ENCODE peak calls at places on chromosomes 12 and 14, in six cellular contexts. One of them, this sample, is unnamed.
A peak's percentile ranks its signal among the peaks of the same experiment; 100 is the strongest.

GRCh38 chr12:79557690-79558315 is 133.0 kb downstream of the PAWR start:
- DNase-seq in activated CD4-positive, CD25-positive, alpha-beta regulatory T cell: no peak
- DNase-seq in NCI-H1436: no peak
- DNase-seq in nucleus accumbens: no peak
- DNase-seq in activated CD4-positive, alpha-beta T cell treated with anti-CD3 and anti-CD28 coated beads, Interleukin-2, amount 10 ng/mL, durations not matched to agents 7 days and 5 days: no peak
- DNase-seq in neural crest cell: no peak
- DNase-seq in this sample: peak; percentile 12

GRCh38 chr12:12115531-12115930 is 44.8 kb downstream of the BCL2L14 start:
- DNase-seq in nucleus accumbens: no peak
- DNase-seq in activated CD4-positive, CD25-positive, alpha-beta regulatory T cell: no peak
- DNase-seq in NCI-H1436: no peak
- DNase-seq in neural crest cell: no peak
- DNase-seq in activated CD4-positive, alpha-beta T cell treated with anti-CD3 and anti-CD28 coated beads, Interleukin-2, amount 10 ng/mL, durations not matched to agents 7 days and 5 days: no peak
- DNase-seq in this sample: no peak

GRCh38 chr12:113735146-113735545 is 231.0 kb downstream of the RBM19 start:
- DNase-seq in activated CD4-positive, alpha-beta T cell treated with anti-CD3 and anti-CD28 coated beads, Interleukin-2, amount 10 ng/mL, durations not matched to agents 7 days and 5 days: no peak
- DNase-seq in nucleus accumbens: no peak
- DNase-seq in NCI-H1436: no peak
- DNase-seq in neural crest cell: no peak
- DNase-seq in activated CD4-positive, CD25-positive, alpha-beta regulatory T cell: no peak
- DNase-seq in this sample: peak; percentile 20

GRCh38 chr12:13097526-13097925 is 5.9 kb downstream of the GSG1 start:
- DNase-seq in NCI-H1436: no peak
- DNase-seq in nucleus accumbens: no peak
- DNase-seq in activated CD4-positive, alpha-beta T cell treated with anti-CD3 and anti-CD28 coated beads, Interleukin-2, amount 10 ng/mL, durations not matched to agents 7 days and 5 days: no peak
- DNase-seq in neural crest cell: no peak
- DNase-seq in activated CD4-positive, CD25-positive, alpha-beta regulatory T cell: no peak
- DNase-seq in this sample: no peak

GRCh38 chr12:56719056-56719455 is 6.0 kb downstream of the NACA start:
- DNase-seq in nucleus accumbens: no peak
- DNase-seq in activated CD4-positive, CD25-positive, alpha-beta regulatory T cell: no peak
- DNase-seq in neural crest cell: no peak
- DNase-seq in activated CD4-positive, alpha-beta T cell treated with anti-CD3 and anti-CD28 coated beads, Interleukin-2, amount 10 ng/mL, durations not matched to agents 7 days and 5 days: no peak
- DNase-seq in NCI-H1436: no peak
- DNase-seq in this sample: no peak

GRCh38 chr14:55731881-55732498 is 152.0 kb downstream of the KTN1 start:
- DNase-seq in activated CD4-positive, CD25-positive, alpha-beta regulatory T cell: peak; percentile 1
- DNase-seq in neural crest cell: peak; percentile 62
- DNase-seq in nucleus accumbens: no peak
- DNase-seq in activated CD4-positive, alpha-beta T cell treated with anti-CD3 and anti-CD28 coated beads, Interleukin-2, amount 10 ng/mL, durations not matched to agents 7 days and 5 days: peak; percentile 61
- DNase-seq in NCI-H1436: peak; percentile 14
- DNase-seq in this sample: peak; percentile 17

GRCh38 chr14:80136358-80136757 is 74.9 kb downstream of the DIO2 start:
- DNase-seq in activated CD4-positive, CD25-positive, alpha-beta regulatory T cell: no peak
- DNase-seq in activated CD4-positive, alpha-beta T cell treated with anti-CD3 and anti-CD28 coated beads, Interleukin-2, amount 10 ng/mL, durations not matched to agents 7 days and 5 days: no peak
- DNase-seq in neural crest cell: no peak
- DNase-seq in nucleus accumbens: no peak
- DNase-seq in NCI-H1436: peak; percentile 9
- DNase-seq in this sample: no peak

GRCh38 chr14:22502007-22502406 is 87.0 kb downstream of the DAD1 start:
- DNase-seq in nucleus accumbens: no peak
- DNase-seq in NCI-H1436: no peak
- DNase-seq in activated CD4-positive, alpha-beta T cell treated with anti-CD3 and anti-CD28 coated beads, Interleukin-2, amount 10 ng/mL, durations not matched to agents 7 days and 5 days: no peak
- DNase-seq in neural crest cell: no peak
- DNase-seq in activated CD4-positive, CD25-positive, alpha-beta regulatory T cell: no peak
- DNase-seq in this sample: no peak

GRCh38 chr12:31796270-31796951 is 67.6 kb upstream of the AMN1 start:
- DNase-seq in neural crest cell: no peak
- DNase-seq in activated CD4-positive, CD25-positive, alpha-beta regulatory T cell: no peak
- DNase-seq in activated CD4-positive, alpha-beta T cell treated with anti-CD3 and anti-CD28 coated beads, Interleukin-2, amount 10 ng/mL, durations not matched to agents 7 days and 5 days: no peak
- DNase-seq in nucleus accumbens: no peak
- DNase-seq in NCI-H1436: no peak
- DNase-seq in this sample: no peak

GRCh38 chr12:20507061-20507460 is 138.7 kb downstream of the PDE3A start:
- DNase-seq in neural crest cell: no peak
- DNase-seq in nucleus accumbens: no peak
- DNase-seq in activated CD4-positive, CD25-positive, alpha-beta regulatory T cell: no peak
- DNase-seq in activated CD4-positive, alpha-beta T cell treated with anti-CD3 and anti-CD28 coated beads, Interleukin-2, amount 10 ng/mL, durations not matched to agents 7 days and 5 days: no peak
- DNase-seq in NCI-H1436: no peak
- DNase-seq in this sample: no peak

GRCh38 chr14:94638330-94638729 is 26.1 kb downstream of the SERPINA3 start:
- DNase-seq in activated CD4-positive, alpha-beta T cell treated with anti-CD3 and anti-CD28 coated beads, Interleukin-2, amount 10 ng/mL, durations not matched to agents 7 days and 5 days: no peak
- DNase-seq in neural crest cell: no peak
- DNase-seq in activated CD4-positive, CD25-positive, alpha-beta regulatory T cell: no peak
- DNase-seq in nucleus accumbens: no peak
- DNase-seq in NCI-H1436: no peak
- DNase-seq in this sample: no peak

GRCh38 chr14:85391455-85391854 is 138.5 kb upstream of the FLRT2 start:
- DNase-seq in nucleus accumbens: no peak
- DNase-seq in activated CD4-positive, CD25-positive, alpha-beta regulatory T cell: no peak
- DNase-seq in NCI-H1436: no peak
- DNase-seq in activated CD4-positive, alpha-beta T cell treated with anti-CD3 and anti-CD28 coated beads, Interleukin-2, amount 10 ng/mL, durations not matched to agents 7 days and 5 days: no peak
- DNase-seq in neural crest cell: no peak
- DNase-seq in this sample: no peak

GRCh38 chr12:76503957-76504356 is 55.6 kb downstream of the OSBPL8 start:
- DNase-seq in nucleus accumbens: no peak
- DNase-seq in NCI-H1436: no peak
- DNase-seq in neural crest cell: no peak
- DNase-seq in activated CD4-positive, alpha-beta T cell treated with anti-CD3 and anti-CD28 coated beads, Interleukin-2, amount 10 ng/mL, durations not matched to agents 7 days and 5 days: no peak
- DNase-seq in activated CD4-positive, CD25-positive, alpha-beta regulatory T cell: no peak
- DNase-seq in this sample: no peak

GRCh38 chr12:130816055-130816454 is 23.0 kb downstream of the STX2 start:
- DNase-seq in activated CD4-positive, alpha-beta T cell treated with anti-CD3 and anti-CD28 coated beads, Interleukin-2, amount 10 ng/mL, durations not matched to agents 7 days and 5 days: no peak
- DNase-seq in nucleus accumbens: no peak
- DNase-seq in NCI-H1436: no peak
- DNase-seq in neural crest cell: no peak
- DNase-seq in activated CD4-positive, CD25-positive, alpha-beta regulatory T cell: no peak
- DNase-seq in this sample: peak; percentile 50

GRCh38 chr14:89027097-89027740 is 202.8 kb downstream of the TTC8 start:
- DNase-seq in neural crest cell: peak; percentile 56
- DNase-seq in activated CD4-positive, CD25-positive, alpha-beta regulatory T cell: peak; percentile 39
- DNase-seq in activated CD4-positive, alpha-beta T cell treated with anti-CD3 and anti-CD28 coated beads, Interleukin-2, amount 10 ng/mL, durations not matched to agents 7 days and 5 days: peak; percentile 48
- DNase-seq in NCI-H1436: no peak
- DNase-seq in nucleus accumbens: no peak
- DNase-seq in this sample: no peak

GRCh38 chr14:99509871-99510555 is 28.8 kb downstream of the CCNK start:
- DNase-seq in neural crest cell: no peak
- DNase-seq in nucleus accumbens: no peak
- DNase-seq in NCI-H1436: no peak
- DNase-seq in activated CD4-positive, alpha-beta T cell treated with anti-CD3 and anti-CD28 coated beads, Interleukin-2, amount 10 ng/mL, durations not matched to agents 7 days and 5 days: no peak
- DNase-seq in activated CD4-positive, CD25-positive, alpha-beta regulatory T cell: no peak
- DNase-seq in this sample: no peak

GRCh38 chr12:3061129-3061857 is 15.9 kb upstream of the TSPAN9 start:
- DNase-seq in NCI-H1436: no peak
- DNase-seq in neural crest cell: no peak
- DNase-seq in nucleus accumbens: no peak
- DNase-seq in activated CD4-positive, alpha-beta T cell treated with anti-CD3 and anti-CD28 coated beads, Interleukin-2, amount 10 ng/mL, durations not matched to agents 7 days and 5 days: no peak
- DNase-seq in activated CD4-positive, CD25-positive, alpha-beta regulatory T cell: no peak
- DNase-seq in this sample: no peak

This sample was measured in SK-N-DZ.